ENCODE peak calls at places on chromosome 2, in five cellular contexts. S, A, P, X and W are unnamed samples.

GRCh38 chr2:44167908-44168683 is 579 bp upstream of the PPM1B start:
- DNase-seq in P (peak; percentile 99), A (peak; percentile 95), S (peak; percentile 100), X (peak; percentile 99), W (peak; percentile 99)

GRCh38 chr2:64274399-64275173 is 130.4 kb upstream of the PELI1 start:
- DNase-seq in P (no peak), X (no peak), A (no peak), S (no peak), W (no peak)

GRCh38 chr2:64770137-64770780 is 116.5 kb upstream of the SERTAD2 start:
- DNase-seq in P (no peak), A (no peak), X (no peak), S (peak; percentile 79), W (no peak)

GRCh38 chr2:181949047-181949446 is 36.6 kb upstream of the PPP1R1C start:
- DNase-seq in S (peak; percentile 37), X (no peak), A (no peak), P (no peak), W (no peak)

GRCh38 chr2:223654384-223654915 is 52.3 kb upstream of the SCG2 start:
- DNase-seq in S (peak; percentile 77), A (no peak), X (no peak), P (no peak), W (no peak)

GRCh38 chr2:120862254-120863172 is 126.8 kb downstream of the GLI2 start:
- DNase-seq in P (no peak), A (no peak), X (no peak), S (no peak), W (no peak)

GRCh38 chr2:157325786-157326185 is at the start of gene ERMN:
- DNase-seq in S (no peak), A (no peak), X (no peak), P (peak; percentile 79), W (no peak)

GRCh38 chr2:238169708-238170251 is 11.0 kb downstream of the ERFE start:
- DNase-seq in X (peak; percentile 97), S (peak; percentile 98), P (peak; percentile 52), A (no peak), W (peak; percentile 88)

GRCh38 chr2:184760931-184761330 is 162.6 kb downstream of the ZNF804A start:
- DNase-seq in A (no peak), P (no peak), S (no peak), X (no peak), W (no peak)

GRCh38 chr2:8190279-8190678 is 491.6 kb upstream of the ID2 start:
- DNase-seq in A (no peak), P (no peak), S (no peak), X (no peak), W (no peak)

GRCh38 chr2:59691518-59692190 is 861.8 kb downstream of the BCL11A start:
- DNase-seq in P (peak; percentile 8), S (no peak), A (no peak), X (no peak), W (no peak)

GRCh38 chr2:8659092-8659734 is 22.6 kb upstream of the ID2 start:
- DNase-seq in P (no peak), A (no peak), S (no peak), X (no peak), W (no peak)

GRCh38 chr2:239444626-239445625 is 44.1 kb upstream of the HDAC4 start:
- DNase-seq in P (peak; percentile 24), S (no peak), A (no peak), X (no peak), W (no peak)

GRCh38 chr2:216146573-216146972 is 37.4 kb downstream of the XRCC5 start:
- DNase-seq in S (no peak), P (no peak), X (no peak), A (no peak), W (no peak)